ENCODE peak calls at places on chromosomes 12 and 14, in nine cellular contexts. C is CD8-positive, alpha-beta T cell; H is cardiac muscle cell; I is RWPE1; A is body of pancreas; Q is progenitor cell of endocrine pancreas; X is A549; U is esophagus squamous epithelium; V is B cell. D is an unnamed sample.

GRCh38 chr14:93109572-93110481 is 5.9 kb downstream of the ITPK1 start:
- DNase-seq in C (no peak), H (no peak), I (no peak), A (no peak), Q (no peak), X (no peak), U (no peak), V (no peak), D (no peak)

GRCh38 chr14:32428875-32429274 is 99.8 kb downstream of the AKAP6 start:
- DNase-seq in C (no peak), H (no peak), I (no peak), A (no peak), Q (no peak), X (no peak), U (no peak), V (no peak), D (no peak)

GRCh38 chr12:26496170-26496569 is 300.8 kb downstream of the SSPN start:
- DNase-seq in C (no peak), H (no peak), I (peak), A (no peak), Q (no peak), X (no peak), U (no peak), V (no peak), D (no peak)

GRCh38 chr12:76024102-76024781 is 7.3 kb downstream of the PHLDA1 start:
- DNase-seq in C (no peak), H (no peak), I (no peak), A (no peak), Q (no peak), X (no peak), U (no peak), V (no peak), D (no peak)

GRCh38 chr12:50083301-50083700 is 1.8 kb upstream of the SMARCD1 start:
- DNase-seq in C (no peak), H (no peak), I (no peak), A (no peak), Q (no peak), X (no peak), U (no peak), V (no peak), D (peak)

GRCh38 chr12:40446385-40446784 is 221.6 kb downstream of the LRRK2 start:
- DNase-seq in C (no peak), H (peak), I (peak), A (no peak), Q (no peak), X (peak), U (no peak), V (no peak), D (no peak)

GRCh38 chr12:43957732-43958131 is 121.9 kb downstream of the TMEM117 start:
- DNase-seq in C (no peak), H (peak), I (peak), A (peak), Q (no peak), X (peak), U (no peak), V (no peak), D (no peak)

GRCh38 chr12:67649165-67650126 is 901 bp downstream of the DYRK2 start:
- DNase-seq in C (peak), H (peak), I (peak), A (peak), Q (peak), X (no peak), U (no peak), V (no peak), D (peak)

GRCh38 chr12:52059582-52060497 is 8.6 kb downstream of the NR4A1 start:
- DNase-seq in C (no peak), H (no peak), I (no peak), A (no peak), Q (no peak), X (peak), U (no peak), V (no peak), D (no peak)

GRCh38 chr12:127267128-127267527 is 999.8 kb upstream of the TMEM132C start:
- DNase-seq in C (no peak), H (no peak), I (no peak), A (no peak), Q (no peak), X (no peak), U (no peak), V (no peak), D (no peak)

GRCh38 chr14:106530031-106530422 is 1003.6 kb downstream of the TMEM121 start:
- DNase-seq in C (no peak), H (no peak), I (no peak), A (no peak), Q (no peak), X (no peak), U (no peak), V (no peak), D (no peak)

GRCh38 chr12:122072031-122072970 is 6.3 kb upstream of the MLXIP start:
- DNase-seq in C (no peak), H (peak), I (peak), A (peak), Q (no peak), X (peak), U (no peak), V (no peak), D (peak)

GRCh38 chr12:32140867-32141266 is 34.2 kb downstream of the BICD1 start:
- DNase-seq in C (no peak), H (no peak), I (no peak), A (no peak), Q (no peak), X (no peak), U (no peak), V (no peak), D (no peak)

GRCh38 chr14:100663528-100664052 is 63.1 kb upstream of the DLK1 start:
- DNase-seq in C (no peak), H (no peak), I (no peak), A (no peak), Q (no peak), X (no peak), U (no peak), V (no peak), D (no peak)

GRCh38 chr14:105021656-105022275 is 883 bp upstream of the CDCA4 start:
- DNase-seq in C (peak), H (peak), I (no peak), A (peak), Q (peak), X (peak), U (no peak), V (no peak), D (no peak)

GRCh38 chr12:116933101-116933500 is 22.4 kb downstream of the FBXW8 start:
- DNase-seq in C (no peak), H (no peak), I (no peak), A (no peak), Q (no peak), X (no peak), U (no peak), V (no peak), D (no peak)

GRCh38 chr12:64218597-64218996 is 3.5 kb downstream of the KICS2 start:
- DNase-seq in C (no peak), H (no peak), I (no peak), A (no peak), Q (no peak), X (no peak), U (no peak), V (no peak), D (no peak)

GRCh38 chr14:90981658-90982057 is 78.8 kb downstream of the RPS6KA5 start:
- DNase-seq in C (no peak), H (no peak), I (no peak), A (no peak), Q (no peak), X (no peak), U (no peak), V (no peak), D (no peak)

GRCh38 chr14:87113286-87113685 is 879.7 kb downstream of the GALC start:
- DNase-seq in C (no peak), H (no peak), I (no peak), A (no peak), Q (no peak), X (no peak), U (no peak), V (no peak), D (no peak)

GRCh38 chr14:33842299-33842698 is 108.6 kb downstream of the EGLN3 start:
- DNase-seq in C (no peak), H (no peak), I (peak), A (no peak), Q (no peak), X (peak), U (no peak), V (no peak), D (no peak)

GRCh38 chr12:117093918-117094630 is 5.1 kb downstream of the TESC start:
- DNase-seq in C (no peak), H (no peak), I (no peak), A (no peak), Q (no peak), X (no peak), U (no peak), V (no peak), D (no peak)

GRCh38 chr14:52835122-52835903 is 43.9 kb upstream of the GNPNAT1 start:
- DNase-seq in C (no peak), H (no peak), I (peak), A (peak), Q (no peak), X (peak), U (no peak), V (no peak), D (no peak)

GRCh38 chr14:89767861-89768268 is 186.7 kb downstream of the EFCAB11 start:
- DNase-seq in C (peak), H (peak), I (peak), A (peak), Q (no peak), X (peak), U (no peak), V (peak), D (no peak)

GRCh38 chr12:84542289-84542688 is 370.3 kb downstream of the SLC6A15 start:
- DNase-seq in C (no peak), H (no peak), I (no peak), A (no peak), Q (no peak), X (no peak), U (no peak), V (no peak), D (no peak)

GRCh38 chr12:14187966-14188365 is 177.5 kb upstream of the ATF7IP start:
- DNase-seq in C (no peak), H (no peak), I (no peak), A (no peak), Q (no peak), X (no peak), U (no peak), V (no peak), D (no peak)

GRCh38 chr12:123396954-123397353 is 13.0 kb downstream of the KMT5A start:
- DNase-seq in C (no peak), H (no peak), I (no peak), A (peak), Q (peak), X (no peak), U (no peak), V (no peak), D (no peak)

GRCh38 chr14:85416771-85417170 is 113.2 kb upstream of the FLRT2 start:
- DNase-seq in C (no peak), H (no peak), I (peak), A (no peak), Q (no peak), X (peak), U (no peak), V (no peak), D (no peak)

GRCh38 chr12:113397497-113398197 is 6.0 kb downstream of the SDS start:
- DNase-seq in C (no peak), H (no peak), I (no peak), A (no peak), Q (no peak), X (no peak), U (no peak), V (no peak), D (peak)

GRCh38 chr12:57138526-57139272 is 8.7 kb downstream of the LRP1-AS start:
- DNase-seq in C (no peak), H (no peak), I (no peak), A (peak), Q (no peak), X (no peak), U (no peak), V (no peak), D (peak)

GRCh38 chr14:64801800-64802199 is 77.9 kb downstream of the SPTB start:
- DNase-seq in C (no peak), H (peak), I (no peak), A (peak), Q (no peak), X (peak), U (no peak), V (no peak), D (no peak)

GRCh38 chr12:117580718-117581062 is 219.3 kb upstream of the NOS1 start:
- DNase-seq in C (no peak), H (peak), I (peak), A (peak), Q (no peak), X (peak), U (no peak), V (no peak), D (no peak)

GRCh38 chr12:77615331-77615730 is 215.4 kb upstream of the NAV3 start:
- DNase-seq in C (no peak), H (no peak), I (no peak), A (no peak), Q (no peak), X (peak), U (no peak), V (no peak), D (no peak)

DNA sequence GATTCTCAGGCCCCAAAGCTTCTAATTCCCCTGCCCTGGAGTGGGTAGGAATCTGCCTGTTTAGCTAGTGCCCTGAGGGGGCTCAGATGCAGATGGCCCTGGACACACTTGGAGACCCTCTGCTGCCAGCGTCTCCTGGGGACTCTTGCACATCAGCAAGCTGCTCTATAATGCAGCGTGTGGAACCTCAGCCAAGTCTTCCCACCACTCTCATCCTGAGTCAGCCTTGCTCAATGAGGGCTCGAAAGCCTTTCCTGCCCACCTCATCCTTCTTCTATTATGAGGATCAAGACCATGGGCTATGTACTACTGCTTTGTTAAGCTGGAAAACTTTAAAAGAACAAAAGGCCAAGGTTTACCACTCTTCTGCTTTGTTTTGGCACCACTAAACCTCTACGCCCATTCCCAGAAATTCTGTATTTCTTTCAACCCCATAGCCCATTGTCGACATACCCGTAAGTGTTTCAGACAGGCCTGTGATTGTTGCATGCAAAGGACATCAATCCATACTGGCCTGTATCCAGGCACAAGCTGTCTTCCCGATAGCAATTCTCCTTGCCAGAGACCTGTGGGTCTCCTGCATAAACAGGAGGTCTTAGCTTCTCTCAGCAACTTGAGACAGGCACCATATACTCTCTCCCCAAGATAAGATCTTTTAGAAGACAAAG is 246.9 kb downstream of the DPF3 start:
- DNase-seq in C (no peak), H (no peak), I (no peak), A (no peak), Q (no peak), X (no peak), U (no peak), V (no peak), D (no peak)
- TF ChIP-seq CTCF in C (no peak), H (no peak), I (no peak), A (no peak), Q (no peak), X (no peak), U (no peak), V (no peak), D (no peak)

GRCh38 chr12:92605621-92606170 is 97.1 kb upstream of the PLEKHG7 start:
- DNase-seq in C (no peak), H (no peak), I (no peak), A (no peak), Q (no peak), X (no peak), U (no peak), V (no peak), D (no peak)

GRCh38 chr12:92604786-92605185 is 98.0 kb upstream of the PLEKHG7 start:
- DNase-seq in C (no peak), H (no peak), I (no peak), A (no peak), Q (no peak), X (no peak), U (no peak), V (no peak), D (no peak)

GRCh38 chr12:92608418-92609091 is 94.2 kb upstream of the PLEKHG7 start:
- DNase-seq in C (no peak), H (peak), I (peak), A (no peak), Q (no peak), X (peak), U (no peak), V (no peak), D (no peak)

GRCh38 chr12:92603741-92604432 is 98.9 kb upstream of the PLEKHG7 start:
- DNase-seq in C (no peak), H (no peak), I (no peak), A (no peak), Q (no peak), X (peak), U (no peak), V (no peak), D (no peak)

GRCh38 chr12:92606956-92607355 is 95.8 kb upstream of the PLEKHG7 start:
- DNase-seq in C (no peak), H (no peak), I (no peak), A (no peak), Q (no peak), X (no peak), U (no peak), V (no peak), D (no peak)
- TF ChIP-seq CTCF in C (no peak), H (no peak), I (no peak), A (no peak), Q (no peak), X (no peak), U (no peak), V (no peak), D (no peak)

DNA sequence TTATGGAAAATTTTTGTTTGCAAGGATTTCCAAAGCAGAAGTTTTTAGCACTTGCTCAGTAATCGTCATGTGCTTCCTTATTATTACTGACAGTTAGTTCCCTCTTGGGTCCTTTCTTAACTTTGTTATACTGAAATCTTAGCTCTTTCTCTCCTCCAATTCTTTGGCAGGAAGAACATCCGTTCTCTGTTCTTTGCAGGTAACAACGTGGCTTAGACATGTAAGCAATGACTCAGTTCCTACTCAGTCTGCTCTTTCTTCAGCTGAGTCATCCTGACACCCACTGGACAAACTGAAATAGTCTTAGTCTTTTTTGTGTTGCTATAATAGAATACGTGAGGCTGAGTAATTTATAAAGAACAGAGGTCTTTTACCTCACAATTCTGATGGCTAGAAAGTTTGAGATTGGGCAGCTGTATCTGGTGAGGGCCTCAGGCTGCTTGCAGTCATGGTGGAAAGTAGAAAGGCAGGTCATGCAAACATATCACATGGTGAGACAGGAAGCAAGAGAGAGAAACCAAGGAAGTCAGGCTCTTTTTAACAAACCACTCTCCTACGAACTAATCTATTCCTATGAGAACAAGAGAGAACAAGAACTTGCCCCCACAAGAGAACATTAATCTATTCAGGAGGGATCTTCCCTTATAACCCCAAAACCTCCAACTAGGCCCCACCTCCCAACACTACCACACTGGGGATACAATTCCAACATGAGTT is 49.2 kb downstream of the TESPA1 start:
- DNase-seq in C (no peak), H (no peak), I (peak), A (no peak), Q (no peak), X (peak), U (no peak), V (no peak), D (no peak)
- TF ChIP-seq CTCF in C (no peak), H (peak), I (peak), A (no peak), Q (no peak), X (peak), U (peak), V (no peak), D (no peak)

GRCh38 chr12:85872497-85873091 is 1.5 kb upstream of the NTS start:
- DNase-seq in C (no peak), H (peak), I (peak), A (no peak), Q (no peak), X (peak), U (no peak), V (no peak), D (no peak)
- TF ChIP-seq CTCF in C (peak), H (peak), I (peak), A (peak), Q (peak), X (peak), U (peak), V (peak), D (peak)

DNA sequence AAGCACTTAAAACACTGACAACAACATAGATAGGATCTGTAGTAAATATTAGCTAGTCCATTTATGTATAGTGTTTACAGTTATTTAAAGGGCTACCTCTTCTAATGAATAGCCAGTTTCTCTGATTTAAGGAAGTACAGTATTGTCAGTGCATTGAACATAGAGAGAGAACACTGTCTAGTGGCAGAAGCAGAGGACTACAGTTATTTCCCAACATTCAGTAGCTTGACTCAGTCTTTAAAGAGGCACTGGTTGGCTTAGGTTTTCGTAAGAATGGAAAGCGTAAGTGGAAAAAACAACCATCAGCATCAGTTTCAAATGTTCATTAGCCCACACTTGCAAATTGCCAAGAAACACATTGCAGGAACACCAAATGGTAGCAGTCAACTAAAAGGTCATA is 125.0 kb upstream of the HMGA2 start:
- DNase-seq in C (no peak), H (no peak), I (peak), A (no peak), Q (no peak), X (peak), U (no peak), V (no peak), D (no peak)
- TF ChIP-seq CTCF in C (no peak), H (peak), I (peak), A (no peak), Q (no peak), X (peak), U (no peak), V (no peak), D (peak)

GRCh38 chr14:78143489-78144145 is 26.6 kb upstream of the NRXN3 start:
- DNase-seq in C (no peak), H (no peak), I (peak), A (no peak), Q (no peak), X (peak), U (no peak), V (no peak), D (no peak)

GRCh38 chr14:78142994-78143393 is 27.2 kb upstream of the NRXN3 start:
- DNase-seq in C (no peak), H (no peak), I (no peak), A (no peak), Q (no peak), X (no peak), U (no peak), V (no peak), D (no peak)

GRCh38 chr14:78136695-78137094 is 33.5 kb upstream of the NRXN3 start:
- DNase-seq in C (no peak), H (no peak), I (no peak), A (no peak), Q (no peak), X (no peak), U (no peak), V (no peak), D (no peak)

GRCh38 chr14:78141590-78141989 is 28.6 kb upstream of the NRXN3 start:
- DNase-seq in C (no peak), H (no peak), I (no peak), A (no peak), Q (no peak), X (no peak), U (no peak), V (no peak), D (no peak)
- TF ChIP-seq CTCF in C (no peak), H (no peak), I (no peak), A (no peak), Q (no peak), X (no peak), U (no peak), V (no peak), D (no peak)

GRCh38 chr12:130064999-130065398 is 97.3 kb upstream of the FZD10 start:
- DNase-seq in C (no peak), H (no peak), I (no peak), A (no peak), Q (no peak), X (no peak), U (no peak), V (no peak), D (no peak)
- TF ChIP-seq CTCF in C (no peak), H (no peak), I (no peak), A (no peak), Q (no peak), X (no peak), U (no peak), V (no peak), D (no peak)

GRCh38 chr14:103085106-103086091 is 1.4 kb downstream of the LBHD2 start:
- DNase-seq in C (no peak), H (no peak), I (no peak), A (no peak), Q (no peak), X (no peak), U (no peak), V (no peak), D (no peak)
- TF ChIP-seq CTCF in C (no peak), H (peak), I (no peak), A (no peak), Q (peak), X (peak), U (no peak), V (no peak), D (no peak)